ENCODE peak calls at places on chromosomes 1 and 21, in eight cellular contexts. H, V, F, D, I, M, C and X are unnamed samples. For H3K4me1, the result is how much of the 10 kb centered on the place peaks cover.

GRCh38 chr1:117389779-117390178 is 22.5 kb downstream of the MAN1A2 start:
- DNase-seq in H (no peak), V (no peak), F (no peak), D (no peak), I (no peak), M (no peak), C (no peak), X (no peak)

GRCh38 chr1:73907051-73907450 is 290.9 kb downstream of the LRRIQ3 start:
- DNase-seq in H (no peak), V (no peak), F (no peak), D (no peak), I (no peak), M (no peak), C (no peak), X (no peak)

GRCh38 chr1:201184734-201185453 is 5.7 kb upstream of the IGFN1 start:
- DNase-seq in H (peak), V (peak), F (no peak), D (peak), I (no peak), M (peak), C (no peak), X (peak)

GRCh38 chr1:221663321-221663720 is 78.6 kb downstream of the DUSP10 start:
- DNase-seq in H (no peak), V (no peak), F (no peak), D (peak), I (no peak), M (no peak), C (no peak), X (peak)

GRCh38 chr1:18950415-18951026 is 6.0 kb downstream of the IFFO2 start:
- DNase-seq in H (no peak), V (no peak), F (no peak), D (no peak), I (peak), M (no peak), C (peak), X (no peak)

GRCh38 chr1:182133181-182133580 is 71.7 kb upstream of the ZNF648 start:
- DNase-seq in H (no peak), V (no peak), F (no peak), D (no peak), I (no peak), M (no peak), C (no peak), X (no peak)

GRCh38 chr1:88530246-88530645 is 153.8 kb upstream of the PKN2 start:
- DNase-seq in H (no peak), V (no peak), F (no peak), D (no peak), I (no peak), M (no peak), C (no peak), X (no peak)

GRCh38 chr1:229229721-229230135 is 41.2 kb upstream of the RAB4A start:
- DNase-seq in H (peak), V (no peak), F (no peak), D (no peak), I (no peak), M (peak), C (peak), X (no peak)

GRCh38 chr1:164006621-164007020 is 552.4 kb upstream of the PBX1 start:
- DNase-seq in H (no peak), V (no peak), F (no peak), D (no peak), I (no peak), M (no peak), C (no peak), X (no peak)

GRCh38 chr1:23964235-23964668 is 4.6 kb downstream of the PNRC2 start:
- DNase-seq in H (no peak), V (no peak), F (no peak), D (no peak), I (no peak), M (no peak), C (no peak), X (no peak)

GRCh38 chr1:65734976-65735375 is 57.7 kb upstream of the PDE4B start:
- DNase-seq in H (no peak), V (no peak), F (no peak), D (peak), I (no peak), M (no peak), C (no peak), X (no peak)

GRCh38 chr1:20695503-20695902 is 22.3 kb downstream of the KIF17 start:
- DNase-seq in H (no peak), V (no peak), F (no peak), D (no peak), I (no peak), M (no peak), C (no peak), X (no peak)

GRCh38 chr1:156498447-156499193 is 2.0 kb downstream of the MEF2D start:
- DNase-seq in H (peak), V (peak), F (no peak), D (peak), I (peak), M (peak), C (peak), X (peak)

GRCh38 chr21:33618407-33618806 is 23.1 kb downstream of the CRYZL1 start:
- DNase-seq in H (no peak), V (no peak), F (no peak), D (no peak), I (no peak), M (no peak), C (no peak), X (no peak)

GRCh38 chr1:228742535-228742934 is 7.3 kb downstream of the RHOU start:
- DNase-seq in H (no peak), V (no peak), F (no peak), D (no peak), I (no peak), M (peak), C (no peak), X (no peak)

GRCh38 chr1:183443025-183443424 is 24.8 kb upstream of the NMNAT2 start:
- DNase-seq in H (no peak), V (no peak), F (no peak), D (peak), I (no peak), M (no peak), C (no peak), X (peak)

GRCh38 chr1:169103002-169103401 is 3.5 kb upstream of the ATP1B1 start:
- DNase-seq in H (no peak), V (no peak), F (no peak), D (no peak), I (no peak), M (no peak), C (no peak), X (no peak)

GRCh38 chr1:28526886-28527285 is 21.0 kb downstream of the RCC1 start:
- DNase-seq in H (no peak), V (no peak), F (no peak), D (peak), I (no peak), M (no peak), C (no peak), X (no peak)

GRCh38 chr1:59103457-59103856 is 193.4 kb upstream of the FGGY start:
- DNase-seq in H (no peak), V (no peak), F (no peak), D (no peak), I (no peak), M (no peak), C (no peak), X (no peak)

GRCh38 chr1:32091591-32091990 is 16.3 kb upstream of the KPNA6 start:
- DNase-seq in H (no peak), V (no peak), F (no peak), D (no peak), I (no peak), M (no peak), C (no peak), X (no peak)

GRCh38 chr1:231971397-231972233 is 345.0 kb downstream of the DISC1 start:
- DNase-seq in H (no peak), V (no peak), F (no peak), D (peak), I (no peak), M (no peak), C (no peak), X (peak)

GRCh38 chr1:170931650-170932049 is 3.7 kb upstream of the MROH9 start:
- DNase-seq in H (no peak), V (no peak), F (peak), D (no peak), I (no peak), M (no peak), C (no peak), X (no peak)

GRCh38 chr21:42403611-42404231 is at the start of gene UBASH3A:
- DNase-seq in H (no peak), V (no peak), F (no peak), D (no peak), I (peak), M (no peak), C (no peak), X (no peak)

GRCh38 chr21:42401164-42401563 is 2.5 kb upstream of the UBASH3A start:
- DNase-seq in H (no peak), V (no peak), F (no peak), D (peak), I (peak), M (no peak), C (no peak), X (no peak)

GRCh38 chr21:42400525-42400924 is 3.2 kb upstream of the UBASH3A start:
- DNase-seq in H (no peak), V (no peak), F (no peak), D (peak), I (no peak), M (no peak), C (no peak), X (peak)

GRCh38 chr21:42404534-42404933 is 832 bp downstream of the UBASH3A start:
- DNase-seq in H (no peak), V (no peak), F (no peak), D (no peak), I (peak), M (no peak), C (no peak), X (no peak)

GRCh38 chr21:42401820-42402251 is 1.9 kb upstream of the UBASH3A start:
- DNase-seq in H (no peak), V (no peak), F (no peak), D (no peak), I (no peak), M (no peak), C (no peak), X (no peak)
- H3K4me1 ChIP-seq in H (under half), V (under half), F (under half), D (under half), I (under half), M (under half), C (under half), X (under half)

GRCh38 chr1:37923551-37923889 is 23.3 kb downstream of the INPP5B start:
- DNase-seq in H (no peak), V (no peak), F (no peak), D (no peak), I (no peak), M (no peak), C (no peak), X (no peak)
- H3K4me3 ChIP-seq in H (no peak), V (no peak), F (no peak), D (no peak), I (no peak), M (no peak), C (no peak), X (no peak)

GRCh38 chr1:50424045-50424939 is 1.0 kb upstream of the DMRTA2 start:
- DNase-seq in H (no peak), V (no peak), F (no peak), D (no peak), I (no peak), M (no peak), C (no peak), X (no peak)
- H3K4me1 ChIP-seq in H (half or more), V (under half), F (under half), D (under half), I (under half), M (under half), C (half or more), X (under half)

GRCh38 chr21:45557611-45558043 is 15.4 kb upstream of the SLC19A1 start:
- DNase-seq in H (no peak), V (peak), F (peak), D (no peak), I (peak), M (peak), C (no peak), X (no peak)

GRCh38 chr21:45555251-45555556 is 13.0 kb upstream of the SLC19A1 start:
- DNase-seq in H (no peak), V (no peak), F (no peak), D (no peak), I (no peak), M (no peak), C (no peak), X (no peak)

GRCh38 chr21:45555557-45556301 is 13.5 kb upstream of the SLC19A1 start:
- DNase-seq in H (peak), V (peak), F (peak), D (peak), I (peak), M (peak), C (peak), X (peak)

GRCh38 chr21:45556645-45557601 is 14.7 kb upstream of the SLC19A1 start:
- DNase-seq in H (no peak), V (peak), F (peak), D (no peak), I (peak), M (peak), C (peak), X (no peak)

GRCh38 chr21:45556302-45556644 is 14.0 kb upstream of the SLC19A1 start:
- DNase-seq in H (no peak), V (no peak), F (no peak), D (no peak), I (no peak), M (no peak), C (no peak), X (no peak)
- H3K4me3 ChIP-seq in H (peak), V (no peak), F (no peak), D (no peak), I (peak), M (no peak), C (peak), X (no peak)